ENCODE peak calls at places on chromosomes 11 and 22, in five cellular contexts. P, H, X, T and F are unnamed samples.

GRCh38 chr22:26812731-26813130 is 155.3 kb downstream of the MIAT start:
- DNase-seq in X (no peak), P (no peak), H (no peak), T (no peak), F (no peak)

GRCh38 chr11:2104524-2105440 is 34.4 kb downstream of the IGF2 start:
- DNase-seq in T (peak; percentile 27), P (no peak), H (no peak), X (no peak), F (no peak)

GRCh38 chr11:57072640-57073039 is 83.9 kb downstream of the OR5AK2 start:
- DNase-seq in X (no peak), H (no peak), P (no peak), T (no peak), F (no peak)

GRCh38 chr22:37258810-37259472 is 14.9 kb upstream of the RAC2 start:
- DNase-seq in H (peak; percentile 16), X (no peak), P (no peak), T (no peak), F (no peak)

GRCh38 chr11:8338138-8338537 is 74.5 kb upstream of the LMO1 start:
- DNase-seq in T (peak; percentile 95), P (no peak), H (peak; percentile 78), X (peak; percentile 23), F (peak; percentile 48)

GRCh38 chr11:82043316-82043715 is 690.3 kb downstream of the FAM181B start:
- DNase-seq in P (no peak), T (no peak), H (no peak), X (no peak), F (no peak)

GRCh38 chr11:26286472-26287066 is 45.4 kb upstream of the ANO3 start:
- DNase-seq in T (peak; percentile 40), P (no peak), X (no peak), H (no peak), F (no peak)

GRCh38 chr11:119673389-119674336 is 55.3 kb downstream of the NECTIN1 start:
- DNase-seq in H (no peak), T (no peak), X (no peak), P (no peak), F (peak; percentile 25)

GRCh38 chr11:57082125-57082524 is 93.4 kb downstream of the OR5AK2 start:
- DNase-seq in X (no peak), T (no peak), P (no peak), H (no peak), F (no peak)

GRCh38 chr22:28969401-28970168 is 86.2 kb downstream of the ZNRF3 start:
- DNase-seq in H (no peak), P (no peak), T (no peak), X (no peak), F (no peak)

GRCh38 chr11:134544095-134544815 is 132.2 kb upstream of the B3GAT1 start:
- DNase-seq in X (no peak), T (no peak), P (peak; percentile 13), H (no peak), F (no peak)

GRCh38 chr11:31986201-31986889 is 104.5 kb upstream of the RCN1 start:
- DNase-seq in P (no peak), H (no peak), T (no peak), X (no peak), F (no peak)

GRCh38 chr11:112355726-112356125 is 95.1 kb upstream of the PLET1 start:
- DNase-seq in P (peak; percentile 46), X (no peak), T (peak; percentile 23), H (peak; percentile 73), F (peak; percentile 28)

GRCh38 chr11:43738600-43739409 is 58.3 kb downstream of the HSD17B12 start:
- DNase-seq in P (no peak), X (peak; percentile 14), T (no peak), H (no peak), F (no peak)

GRCh38 chr11:33694346-33695050 is 6.1 kb downstream of the C11orf91 start:
- DNase-seq in X (no peak), T (no peak), P (no peak), H (no peak), F (no peak)

GRCh38 chr22:49269928-49270327 is 557.7 kb downstream of the BRD1 start:
- DNase-seq in T (peak; percentile 74), H (no peak), X (no peak), P (no peak), F (no peak)

GRCh38 chr22:49270595-49271368 is 556.9 kb downstream of the BRD1 start:
- DNase-seq in H (no peak), X (no peak), P (no peak), T (no peak), F (no peak)

GRCh38 chr22:49271831-49272230 is 555.8 kb downstream of the BRD1 start:
- DNase-seq in P (no peak), H (no peak), X (no peak), T (no peak), F (no peak)

GRCh38 chr22:49272546-49273125 is 555.0 kb downstream of the BRD1 start:
- DNase-seq in T (no peak), X (no peak), P (no peak), H (no peak), F (no peak)

GRCh38 chr22:49271369-49271727 is 556.3 kb downstream of the BRD1 start:
- DNase-seq in T (no peak), X (no peak), P (no peak), H (no peak), F (no peak)
- H3K27me3 ChIP-seq in T (peaks cover 9% of the 10 kb centered on the region), X (no peaks in the 10 kb centered on the region), P (peaks cover 9% of the 10 kb centered on the region), H (peaks cover 43% of the 10 kb centered on the region), F (no peaks in the 10 kb centered on the region)

GRCh38 chr11:5929571-5929970 is 12.5 kb upstream of the OR56A3 start:
- DNase-seq in T (no peak), X (no peak), H (no peak), P (no peak), F (no peak)
- H3K27me3 ChIP-seq in T (no peaks in the 10 kb centered on the region), X (no peaks in the 10 kb centered on the region), H (no peaks in the 10 kb centered on the region), P (no peaks in the 10 kb centered on the region), F (no peaks in the 10 kb centered on the region)

GRCh38 chr11:64078294-64078693 is 42.6 kb downstream of the FLRT1 start:
- DNase-seq in P (no peak), X (no peak), H (no peak), T (peak; percentile 57), F (no peak)
- H3K27me3 ChIP-seq in P (no peaks in the 10 kb centered on the region), X (no peaks in the 10 kb centered on the region), H (no peaks in the 10 kb centered on the region), T (peaks cover 7% of the 10 kb centered on the region), F (no peaks in the 10 kb centered on the region)

DNA sequence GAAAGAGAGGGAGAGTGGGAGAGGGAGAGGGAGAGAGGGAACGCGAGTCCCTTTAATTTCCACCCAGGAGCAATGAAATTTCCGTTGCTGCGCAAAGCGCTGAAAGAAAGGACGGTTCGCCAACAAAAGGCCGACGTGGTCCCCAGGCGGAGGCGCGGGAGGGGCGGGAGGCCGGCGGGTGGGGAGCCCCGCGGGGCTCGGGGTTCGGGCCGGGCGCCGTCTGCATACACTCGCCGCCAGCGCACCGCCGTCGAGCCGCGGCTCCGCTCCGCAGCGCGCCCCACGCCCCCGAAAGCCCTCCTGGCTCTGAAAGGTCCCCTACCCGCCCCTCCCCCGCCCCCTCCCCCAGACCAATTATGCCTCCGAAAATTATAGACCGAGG is at the start of gene FGF3:
- DNase-seq in P (no peak), T (peak; percentile 80), H (no peak), X (no peak), F (no peak)
- H3K27me3 ChIP-seq in P (peaks cover 49% of the 10 kb centered on the region), T (peaks cover 74% of the 10 kb centered on the region), H (peaks cover 75% of the 10 kb centered on the region), X (peaks cover 5% of the 10 kb centered on the region), F (peaks cover 52% of the 10 kb centered on the region)

GRCh38 chr11:64743591-64744543 is at the start of gene RASGRP2:
- DNase-seq in H (peak; percentile 89), T (peak; percentile 92), P (peak; percentile 74), X (no peak), F (peak; percentile 77)

GRCh38 chr11:64745219-64745522 is 1.2 kb upstream of the RASGRP2 start:
- DNase-seq in T (no peak), P (peak; percentile 75), X (no peak), H (peak; percentile 89), F (peak; percentile 59)

GRCh38 chr11:64744544-64745218 is 739 bp upstream of the RASGRP2 start:
- DNase-seq in H (no peak), P (no peak), T (peak; percentile 93), X (no peak), F (no peak)

GRCh38 chr11:64746486-64746885 is 2.5 kb upstream of the RASGRP2 start:
- DNase-seq in T (peak; percentile 69), H (no peak), P (no peak), X (no peak), F (no peak)

DNA sequence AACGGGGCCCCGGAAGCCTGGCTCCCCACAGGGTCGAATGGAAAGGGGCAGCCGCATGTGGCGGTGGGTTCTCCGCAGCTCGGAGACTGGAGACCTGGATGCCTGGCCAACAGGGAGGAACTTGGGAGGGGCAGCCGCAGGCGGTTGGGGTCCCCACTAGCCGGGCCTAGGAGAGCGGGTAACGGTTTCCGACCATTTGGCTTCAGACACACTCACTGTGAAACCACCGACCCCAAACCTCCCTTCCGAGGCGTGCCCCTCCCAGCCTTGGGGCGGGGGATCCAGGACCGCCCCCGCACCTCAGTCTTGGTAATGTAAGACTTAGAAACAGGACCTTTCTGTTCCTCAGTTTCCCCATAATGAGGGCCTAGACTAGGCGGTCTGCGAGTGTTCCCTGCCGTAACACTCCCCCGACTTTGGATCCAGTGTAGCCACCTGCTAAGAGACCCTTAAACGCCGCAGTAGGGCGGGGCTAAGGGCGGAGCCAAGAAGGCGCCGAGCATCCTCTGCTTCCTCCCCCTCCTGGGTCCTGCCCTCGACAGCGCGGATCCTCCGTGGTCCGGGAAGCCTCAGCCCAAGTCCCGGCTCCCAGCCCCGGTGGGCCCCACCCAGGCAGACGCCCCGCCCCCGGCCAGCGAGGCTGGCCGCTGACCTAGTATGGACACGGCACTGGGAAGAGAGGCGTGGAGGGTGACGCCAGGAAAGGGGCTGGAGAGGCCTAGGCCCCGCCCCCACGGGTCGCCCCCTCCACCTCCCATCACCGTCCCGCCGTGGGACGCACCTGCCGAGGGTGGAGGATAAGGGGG is 1.8 kb upstream of the RASGRP2 start:
- DNase-seq in H (peak; percentile 88), T (peak; percentile 98), P (peak; percentile 80), X (no peak), F (peak; percentile 60)
- H3K27me3 ChIP-seq in H (no peaks in the 10 kb centered on the region), T (peaks cover 37% of the 10 kb centered on the region), P (no peaks in the 10 kb centered on the region), X (peaks cover 5% of the 10 kb centered on the region), F (peaks cover 43% of the 10 kb centered on the region)

GRCh38 chr11:124762077-124762623 is at the start of gene ESAM:
- DNase-seq in T (peak; percentile 83), P (peak; percentile 76), X (peak; percentile 33), H (peak; percentile 90), F (peak; percentile 84)

GRCh38 chr11:124762624-124763155 is 600 bp upstream of the ESAM start:
- DNase-seq in H (peak; percentile 77), X (peak; percentile 13), P (no peak), T (peak; percentile 77), F (peak; percentile 56)

GRCh38 chr11:124760205-124760652 is 1.9 kb downstream of the ESAM start:
- DNase-seq in X (no peak), P (no peak), T (peak; percentile 64), H (peak; percentile 75), F (no peak)

GRCh38 chr11:124760806-124761205 is 1.3 kb downstream of the ESAM start:
- DNase-seq in H (no peak), T (no peak), X (no peak), P (no peak), F (no peak)

DNA sequence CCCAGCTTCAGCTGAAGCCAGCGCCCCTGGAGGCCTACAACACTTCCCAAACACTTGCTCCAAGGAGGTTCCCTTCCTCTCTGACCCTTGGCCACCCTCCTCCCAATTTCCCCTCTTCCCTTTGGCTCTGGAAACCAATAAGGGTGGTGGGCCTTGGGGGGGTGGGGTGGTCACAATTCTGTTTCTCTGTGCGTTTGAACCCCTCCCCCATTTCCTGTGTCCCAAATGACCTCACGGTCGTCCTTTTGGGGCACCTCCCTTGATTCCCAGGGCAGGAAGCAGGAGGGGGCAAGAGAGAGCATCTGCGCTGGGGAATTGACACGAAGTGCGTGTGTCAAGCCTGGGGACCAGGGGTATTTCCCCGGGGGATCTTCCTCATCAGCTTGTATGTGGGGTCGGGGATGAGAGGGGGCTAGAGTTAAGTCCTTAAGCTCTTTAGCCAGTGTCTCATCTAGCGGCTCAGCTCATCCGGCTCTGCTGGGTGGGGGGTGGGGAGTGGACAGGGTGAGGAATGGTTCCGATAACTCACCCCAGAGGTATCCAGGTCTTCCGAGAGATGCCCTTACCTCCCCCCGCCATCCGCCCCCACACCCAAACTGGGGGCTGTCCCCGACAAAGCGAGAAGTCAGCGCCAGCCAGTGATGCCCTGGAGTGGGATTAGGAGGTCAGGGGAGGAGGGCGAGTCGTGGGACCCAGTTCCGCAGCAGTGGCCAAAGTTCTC is 629 bp downstream of the ESAM start:
- DNase-seq in P (no peak), H (peak; percentile 66), T (peak; percentile 60), X (no peak), F (no peak)
- H3K27me3 ChIP-seq in P (no peaks in the 10 kb centered on the region), H (peaks cover 22% of the 10 kb centered on the region), T (peaks cover 65% of the 10 kb centered on the region), X (no peaks in the 10 kb centered on the region), F (peaks cover 19% of the 10 kb centered on the region)